ENCODE peak calls at places on chromosomes 12 and 14, in seven cellular contexts. One of them, this sample, is unnamed.

GRCh38 chr14:30525833-30526232 is 33.1 kb upstream of the G2E3 start:
- DNase-seq in lower lobe of right lung: no peak
- DNase-seq in lung: no peak
- DNase-seq in CD8-positive, alpha-beta T cell: no peak
- DNase-seq in neuronal stem cell: no peak
- DNase-seq in fibroblast of lung: peak
- DNase-seq in SK-N-SH: no peak
- DNase-seq in this sample: no peak

GRCh38 chr14:50062438-50063039 is 53.8 kb downstream of the VCPKMT start:
- DNase-seq in neuronal stem cell: no peak
- DNase-seq in fibroblast of lung: peak
- DNase-seq in SK-N-SH: peak
- DNase-seq in CD8-positive, alpha-beta T cell: peak
- DNase-seq in lower lobe of right lung: no peak
- DNase-seq in lung: no peak
- DNase-seq in this sample: no peak

GRCh38 chr14:67820428-67820881 is 876 bp downstream of the RAD51B start:
- DNase-seq in neuronal stem cell: no peak
- DNase-seq in SK-N-SH: peak
- DNase-seq in fibroblast of lung: peak
- DNase-seq in CD8-positive, alpha-beta T cell: no peak
- DNase-seq in lower lobe of right lung: no peak
- DNase-seq in lung: no peak
- DNase-seq in this sample: no peak

GRCh38 chr12:14776236-14776959 is 26.9 kb downstream of the WBP11 start:
- DNase-seq in CD8-positive, alpha-beta T cell: no peak
- DNase-seq in SK-N-SH: peak
- DNase-seq in neuronal stem cell: no peak
- DNase-seq in fibroblast of lung: no peak
- DNase-seq in lower lobe of right lung: no peak
- DNase-seq in lung: no peak
- DNase-seq in this sample: no peak

GRCh38 chr14:99524091-99524661 is 43.0 kb downstream of the CCNK start:
- DNase-seq in lower lobe of right lung: peak
- DNase-seq in CD8-positive, alpha-beta T cell: no peak
- DNase-seq in fibroblast of lung: peak
- DNase-seq in neuronal stem cell: no peak
- DNase-seq in lung: no peak
- DNase-seq in SK-N-SH: no peak
- DNase-seq in this sample: no peak

GRCh38 chr14:89534896-89535615 is 118.0 kb upstream of the FOXN3 start:
- DNase-seq in SK-N-SH: no peak
- DNase-seq in fibroblast of lung: peak
- DNase-seq in lower lobe of right lung: no peak
- DNase-seq in CD8-positive, alpha-beta T cell: no peak
- DNase-seq in neuronal stem cell: no peak
- DNase-seq in lung: no peak
- DNase-seq in this sample: peak

GRCh38 chr14:76953196-76953945 is 75.1 kb downstream of the IRF2BPL start:
- DNase-seq in CD8-positive, alpha-beta T cell: no peak
- DNase-seq in fibroblast of lung: peak
- DNase-seq in lung: peak
- DNase-seq in lower lobe of right lung: peak
- DNase-seq in neuronal stem cell: no peak
- DNase-seq in SK-N-SH: peak
- DNase-seq in this sample: no peak

GRCh38 chr12:102769323-102769916 is 147.6 kb downstream of the PAH start:
- DNase-seq in lung: peak
- DNase-seq in SK-N-SH: peak
- DNase-seq in fibroblast of lung: peak
- DNase-seq in CD8-positive, alpha-beta T cell: no peak
- DNase-seq in lower lobe of right lung: no peak
- DNase-seq in neuronal stem cell: peak
- DNase-seq in this sample: peak

GRCh38 chr14:91299483-91300115 is 55.1 kb upstream of the GPR68 start:
- DNase-seq in lung: no peak
- DNase-seq in lower lobe of right lung: peak
- DNase-seq in neuronal stem cell: no peak
- DNase-seq in SK-N-SH: no peak
- DNase-seq in fibroblast of lung: peak
- DNase-seq in CD8-positive, alpha-beta T cell: no peak
- DNase-seq in this sample: no peak

GRCh38 chr12:100279612-100280244 is 12.8 kb downstream of the SCYL2 start:
- DNase-seq in neuronal stem cell: peak
- DNase-seq in lower lobe of right lung: no peak
- DNase-seq in fibroblast of lung: peak
- DNase-seq in lung: no peak
- DNase-seq in CD8-positive, alpha-beta T cell: no peak
- DNase-seq in SK-N-SH: no peak
- DNase-seq in this sample: no peak

GRCh38 chr12:94643585-94643984 is 6.8 kb downstream of the TMCC3 start:
- DNase-seq in lower lobe of right lung: peak
- DNase-seq in fibroblast of lung: no peak
- DNase-seq in lung: no peak
- DNase-seq in neuronal stem cell: no peak
- DNase-seq in SK-N-SH: no peak
- DNase-seq in CD8-positive, alpha-beta T cell: no peak
- DNase-seq in this sample: no peak

GRCh38 chr14:92646952-92647461 is 101.4 kb downstream of the LGMN start:
- DNase-seq in lung: no peak
- DNase-seq in lower lobe of right lung: no peak
- DNase-seq in neuronal stem cell: no peak
- DNase-seq in SK-N-SH: no peak
- DNase-seq in CD8-positive, alpha-beta T cell: no peak
- DNase-seq in fibroblast of lung: peak
- DNase-seq in this sample: peak

GRCh38 chr14:91058017-91058675 is 2.3 kb downstream of the RPS6KA5 start:
- DNase-seq in lower lobe of right lung: no peak
- DNase-seq in fibroblast of lung: peak
- DNase-seq in lung: no peak
- DNase-seq in CD8-positive, alpha-beta T cell: no peak
- DNase-seq in SK-N-SH: no peak
- DNase-seq in neuronal stem cell: no peak
- DNase-seq in this sample: no peak

GRCh38 chr12:93165384-93165932 is 212.3 kb upstream of the NUDT4 start:
- DNase-seq in CD8-positive, alpha-beta T cell: no peak
- DNase-seq in lower lobe of right lung: no peak
- DNase-seq in neuronal stem cell: no peak
- DNase-seq in lung: no peak
- DNase-seq in fibroblast of lung: no peak
- DNase-seq in SK-N-SH: no peak
- DNase-seq in this sample: no peak

GRCh38 chr12:93167331-93167730 is 210.4 kb upstream of the NUDT4 start:
- DNase-seq in SK-N-SH: no peak
- DNase-seq in fibroblast of lung: no peak
- DNase-seq in neuronal stem cell: no peak
- DNase-seq in lung: no peak
- DNase-seq in CD8-positive, alpha-beta T cell: no peak
- DNase-seq in lower lobe of right lung: no peak
- DNase-seq in this sample: no peak

GRCh38 chr12:93167841-93168492 is 209.8 kb upstream of the NUDT4 start:
- DNase-seq in lung: no peak
- DNase-seq in neuronal stem cell: peak
- DNase-seq in SK-N-SH: no peak
- DNase-seq in lower lobe of right lung: no peak
- DNase-seq in CD8-positive, alpha-beta T cell: no peak
- DNase-seq in fibroblast of lung: peak
- DNase-seq in this sample: no peak

GRCh38 chr12:93164103-93164880 is 213.4 kb upstream of the NUDT4 start:
- DNase-seq in SK-N-SH: no peak
- DNase-seq in neuronal stem cell: no peak
- DNase-seq in lung: no peak
- DNase-seq in CD8-positive, alpha-beta T cell: no peak
- DNase-seq in fibroblast of lung: peak
- DNase-seq in lower lobe of right lung: no peak
- DNase-seq in this sample: no peak

DNA sequence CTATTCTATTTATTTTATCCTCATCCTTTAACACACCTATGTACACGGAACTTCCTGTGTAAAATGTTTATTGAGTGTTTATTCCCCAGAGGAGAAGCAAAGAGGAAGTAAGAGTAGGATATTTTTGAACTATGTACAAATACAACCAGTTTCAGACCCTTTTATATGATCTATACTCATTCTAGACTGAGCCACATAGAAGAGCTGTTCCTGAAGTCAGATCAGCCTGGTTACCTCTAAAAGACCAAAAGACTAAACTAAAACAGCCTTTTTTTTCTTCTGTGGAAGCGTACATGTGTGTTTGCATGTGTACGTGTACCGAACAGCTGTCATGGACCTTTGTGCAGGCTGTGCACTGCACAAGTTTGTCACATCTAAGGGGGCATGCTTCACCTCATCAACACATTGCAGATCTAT is 210.8 kb upstream of the NUDT4 start:
- DNase-seq in neuronal stem cell: no peak
- DNase-seq in fibroblast of lung: no peak
- DNase-seq in lower lobe of right lung: no peak
- DNase-seq in lung: no peak
- DNase-seq in SK-N-SH: no peak
- DNase-seq in CD8-positive, alpha-beta T cell: no peak
- DNase-seq in this sample: no peak
- H3K27ac ChIP-seq in neuronal stem cell: no peak
- H3K27ac ChIP-seq in fibroblast of lung: no peak
- H3K27ac ChIP-seq in lower lobe of right lung: no peak
- H3K27ac ChIP-seq in lung: no peak
- H3K27ac ChIP-seq in SK-N-SH: no peak
- H3K27ac ChIP-seq in CD8-positive, alpha-beta T cell: no peak
- H3K27ac ChIP-seq in this sample: no peak

GRCh38 chr14:100645986-100646314 is 58.7 kb upstream of the BEGAIN start:
- DNase-seq in lung: no peak
- DNase-seq in neuronal stem cell: no peak
- DNase-seq in SK-N-SH: no peak
- DNase-seq in CD8-positive, alpha-beta T cell: no peak
- DNase-seq in fibroblast of lung: no peak
- DNase-seq in lower lobe of right lung: no peak
- DNase-seq in this sample: no peak
- H3K27ac ChIP-seq in lung: no peak
- H3K27ac ChIP-seq in neuronal stem cell: no peak
- H3K27ac ChIP-seq in SK-N-SH: no peak
- H3K27ac ChIP-seq in CD8-positive, alpha-beta T cell: no peak
- H3K27ac ChIP-seq in fibroblast of lung: no peak
- H3K27ac ChIP-seq in lower lobe of right lung: no peak
- H3K27ac ChIP-seq in this sample: no peak

GRCh38 chr12:52005903-52006703 is 643 bp upstream of the TAMALIN start:
- DNase-seq in neuronal stem cell: no peak
- DNase-seq in SK-N-SH: no peak
- DNase-seq in lung: peak
- DNase-seq in fibroblast of lung: no peak
- DNase-seq in CD8-positive, alpha-beta T cell: no peak
- DNase-seq in lower lobe of right lung: peak
- DNase-seq in this sample: no peak
- H3K27ac ChIP-seq in neuronal stem cell: no peak
- H3K27ac ChIP-seq in SK-N-SH: no peak
- H3K27ac ChIP-seq in lung: peak
- H3K27ac ChIP-seq in fibroblast of lung: no peak
- H3K27ac ChIP-seq in CD8-positive, alpha-beta T cell: no peak
- H3K27ac ChIP-seq in lower lobe of right lung: peak
- H3K27ac ChIP-seq in this sample: no peak

GRCh38 chr14:96231731-96232130 is 24.3 kb upstream of the BDKRB1 start:
- DNase-seq in lung: no peak
- DNase-seq in SK-N-SH: no peak
- DNase-seq in lower lobe of right lung: no peak
- DNase-seq in CD8-positive, alpha-beta T cell: no peak
- DNase-seq in neuronal stem cell: no peak
- DNase-seq in fibroblast of lung: no peak
- DNase-seq in this sample: no peak
- H3K27ac ChIP-seq in lung: no peak
- H3K27ac ChIP-seq in SK-N-SH: no peak
- H3K27ac ChIP-seq in lower lobe of right lung: no peak
- H3K27ac ChIP-seq in CD8-positive, alpha-beta T cell: no peak
- H3K27ac ChIP-seq in neuronal stem cell: no peak
- H3K27ac ChIP-seq in fibroblast of lung: no peak
- H3K27ac ChIP-seq in this sample: no peak

DNA sequence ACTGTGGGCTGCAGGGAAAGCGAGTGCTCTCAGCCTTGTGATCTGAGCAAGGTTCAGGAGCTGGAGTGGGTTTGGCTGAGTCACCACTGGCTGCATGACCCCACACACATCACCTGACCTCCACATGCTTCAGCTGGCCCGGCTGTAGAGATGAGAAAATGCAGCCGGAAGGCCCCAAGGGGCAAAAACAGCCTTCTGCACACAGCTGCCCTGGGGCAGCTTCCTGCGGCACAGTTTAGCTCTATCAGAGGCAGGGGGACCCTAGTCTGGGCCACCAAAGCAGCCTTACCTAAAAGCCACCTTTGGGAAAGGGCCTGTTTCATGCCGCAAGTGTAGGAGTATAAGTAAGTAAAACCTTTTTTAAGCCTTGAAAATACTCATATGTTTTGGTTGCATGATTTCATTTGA is 123.3 kb downstream of the SSPN start:
- DNase-seq in lung: no peak
- DNase-seq in fibroblast of lung: peak
- DNase-seq in CD8-positive, alpha-beta T cell: no peak
- DNase-seq in neuronal stem cell: no peak
- DNase-seq in SK-N-SH: no peak
- DNase-seq in lower lobe of right lung: peak
- DNase-seq in this sample: peak
- H3K27ac ChIP-seq in lung: no peak
- H3K27ac ChIP-seq in fibroblast of lung: peak
- H3K27ac ChIP-seq in CD8-positive, alpha-beta T cell: no peak
- H3K27ac ChIP-seq in neuronal stem cell: no peak
- H3K27ac ChIP-seq in SK-N-SH: peak
- H3K27ac ChIP-seq in lower lobe of right lung: no peak
- H3K27ac ChIP-seq in this sample: peak

GRCh38 chr14:34946699-34947098 is 36.1 kb upstream of the SRP54 start:
- DNase-seq in SK-N-SH: no peak
- DNase-seq in neuronal stem cell: no peak
- DNase-seq in lung: no peak
- DNase-seq in CD8-positive, alpha-beta T cell: no peak
- DNase-seq in fibroblast of lung: no peak
- DNase-seq in lower lobe of right lung: no peak
- DNase-seq in this sample: no peak

GRCh38 chr14:34943506-34943905 is 39.3 kb upstream of the SRP54 start:
- DNase-seq in fibroblast of lung: no peak
- DNase-seq in SK-N-SH: no peak
- DNase-seq in CD8-positive, alpha-beta T cell: no peak
- DNase-seq in neuronal stem cell: no peak
- DNase-seq in lower lobe of right lung: no peak
- DNase-seq in lung: no peak
- DNase-seq in this sample: no peak

GRCh38 chr14:34944744-34945143 is 38.0 kb upstream of the SRP54 start:
- DNase-seq in fibroblast of lung: no peak
- DNase-seq in lung: no peak
- DNase-seq in SK-N-SH: no peak
- DNase-seq in neuronal stem cell: no peak
- DNase-seq in CD8-positive, alpha-beta T cell: no peak
- DNase-seq in lower lobe of right lung: no peak
- DNase-seq in this sample: no peak
- H3K27ac ChIP-seq in fibroblast of lung: no peak
- H3K27ac ChIP-seq in lung: no peak
- H3K27ac ChIP-seq in SK-N-SH: no peak
- H3K27ac ChIP-seq in neuronal stem cell: no peak
- H3K27ac ChIP-seq in CD8-positive, alpha-beta T cell: no peak
- H3K27ac ChIP-seq in lower lobe of right lung: no peak
- H3K27ac ChIP-seq in this sample: no peak

GRCh38 chr14:20415723-20416622 is 2.7 kb upstream of the TEP1 start:
- DNase-seq in lung: no peak
- DNase-seq in CD8-positive, alpha-beta T cell: no peak
- DNase-seq in lower lobe of right lung: no peak
- DNase-seq in SK-N-SH: peak
- DNase-seq in neuronal stem cell: no peak
- DNase-seq in fibroblast of lung: peak
- DNase-seq in this sample: peak
- H3K27ac ChIP-seq in lung: no peak
- H3K27ac ChIP-seq in CD8-positive, alpha-beta T cell: no peak
- H3K27ac ChIP-seq in lower lobe of right lung: peak
- H3K27ac ChIP-seq in SK-N-SH: no peak
- H3K27ac ChIP-seq in neuronal stem cell: no peak
- H3K27ac ChIP-seq in fibroblast of lung: no peak
- H3K27ac ChIP-seq in this sample: no peak

This sample was measured in AG04450.